ENCODE peak calls at places on chromosomes 12 and 14, in seven cellular contexts. One of them, this sample, is unnamed.

GRCh38 chr12:108305520-108305919 is 33.6 kb downstream of the CMKLR1 start:
- DNase-seq in adrenal gland: peak; percentile 75
- DNase-seq in brain microvascular endothelial cell: peak; percentile 87
- DNase-seq in CD4-positive, alpha-beta memory T cell: no peak
- DNase-seq in Caco-2: no peak
- DNase-seq in GM23338: no peak
- DNase-seq in Panc1: no peak
- DNase-seq in this sample: peak; percentile 8

GRCh38 chr14:33081259-33081658 is 142.6 kb downstream of the NPAS3 start:
- DNase-seq in Caco-2: no peak
- DNase-seq in brain microvascular endothelial cell: no peak
- DNase-seq in adrenal gland: no peak
- DNase-seq in GM23338: no peak
- DNase-seq in CD4-positive, alpha-beta memory T cell: no peak
- DNase-seq in Panc1: no peak
- DNase-seq in this sample: no peak

GRCh38 chr12:1611775-1612174 is 17.3 kb upstream of the WNT5B start:
- DNase-seq in Caco-2: no peak
- DNase-seq in brain microvascular endothelial cell: peak; percentile 75
- DNase-seq in adrenal gland: no peak
- DNase-seq in Panc1: no peak
- DNase-seq in CD4-positive, alpha-beta memory T cell: no peak
- DNase-seq in GM23338: no peak
- DNase-seq in this sample: peak; percentile 94

GRCh38 chr12:127130506-127131100 is 1136.4 kb upstream of the TMEM132C start:
- DNase-seq in Caco-2: no peak
- DNase-seq in Panc1: no peak
- DNase-seq in brain microvascular endothelial cell: no peak
- DNase-seq in adrenal gland: no peak
- DNase-seq in CD4-positive, alpha-beta memory T cell: no peak
- DNase-seq in GM23338: no peak
- DNase-seq in this sample: no peak

GRCh38 chr14:50801706-50802105 is 29.3 kb downstream of the NIN start:
- DNase-seq in Panc1: no peak
- DNase-seq in GM23338: no peak
- DNase-seq in CD4-positive, alpha-beta memory T cell: no peak
- DNase-seq in adrenal gland: no peak
- DNase-seq in brain microvascular endothelial cell: peak; percentile 12
- DNase-seq in Caco-2: no peak
- DNase-seq in this sample: no peak

GRCh38 chr14:105894125-105894977 is 368.0 kb downstream of the TMEM121 start:
- DNase-seq in Panc1: no peak
- DNase-seq in adrenal gland: no peak
- DNase-seq in Caco-2: peak; percentile 18
- DNase-seq in GM23338: no peak
- DNase-seq in CD4-positive, alpha-beta memory T cell: no peak
- DNase-seq in brain microvascular endothelial cell: no peak
- DNase-seq in this sample: no peak

GRCh38 chr12:3646561-3647241 is 106.2 kb downstream of the CRACR2A start:
- DNase-seq in GM23338: no peak
- DNase-seq in adrenal gland: no peak
- DNase-seq in brain microvascular endothelial cell: no peak
- DNase-seq in CD4-positive, alpha-beta memory T cell: no peak
- DNase-seq in Caco-2: no peak
- DNase-seq in Panc1: no peak
- DNase-seq in this sample: peak; percentile 12

GRCh38 chr12:69991683-69992297 is 166.8 kb downstream of the MYRFL start:
- DNase-seq in brain microvascular endothelial cell: no peak
- DNase-seq in adrenal gland: no peak
- DNase-seq in GM23338: no peak
- DNase-seq in Caco-2: no peak
- DNase-seq in CD4-positive, alpha-beta memory T cell: no peak
- DNase-seq in Panc1: no peak
- DNase-seq in this sample: no peak

GRCh38 chr14:103109789-103110415 is 13.4 kb upstream of the TNFAIP2 start:
- DNase-seq in Caco-2: peak; percentile 67
- DNase-seq in GM23338: peak; percentile 78
- DNase-seq in Panc1: no peak
- DNase-seq in CD4-positive, alpha-beta memory T cell: no peak
- DNase-seq in adrenal gland: peak; percentile 51
- DNase-seq in brain microvascular endothelial cell: peak; percentile 54
- DNase-seq in this sample: peak; percentile 77

GRCh38 chr14:101473795-101474562 is 87.3 kb upstream of the DIO3 start:
- DNase-seq in CD4-positive, alpha-beta memory T cell: no peak
- DNase-seq in GM23338: no peak
- DNase-seq in Panc1: no peak
- DNase-seq in brain microvascular endothelial cell: no peak
- DNase-seq in adrenal gland: no peak
- DNase-seq in Caco-2: no peak
- DNase-seq in this sample: no peak

GRCh38 chr14:93206793-93207467 is at the start of the genes GON7 and UBR7:
- DNase-seq in CD4-positive, alpha-beta memory T cell: peak; percentile 91
- DNase-seq in adrenal gland: peak; percentile 96
- DNase-seq in Panc1: peak; percentile 84
- DNase-seq in GM23338: peak; percentile 99
- DNase-seq in brain microvascular endothelial cell: peak; percentile 97
- DNase-seq in Caco-2: peak; percentile 96
- DNase-seq in this sample: peak; percentile 97

GRCh38 chr12:124917135-124917840 is 2.8 kb upstream of the UBC start:
- DNase-seq in CD4-positive, alpha-beta memory T cell: peak; percentile 98
- DNase-seq in adrenal gland: peak; percentile 99
- DNase-seq in Panc1: no peak
- DNase-seq in Caco-2: peak; percentile 99
- DNase-seq in brain microvascular endothelial cell: peak; percentile 99
- DNase-seq in GM23338: peak; percentile 99
- DNase-seq in this sample: peak; percentile 97

GRCh38 chr12:89349814-89350213 is 2.5 kb downstream of the DUSP6 start:
- DNase-seq in Panc1: no peak
- DNase-seq in Caco-2: no peak
- DNase-seq in adrenal gland: peak; percentile 35
- DNase-seq in brain microvascular endothelial cell: peak; percentile 55
- DNase-seq in GM23338: peak; percentile 91
- DNase-seq in CD4-positive, alpha-beta memory T cell: no peak
- DNase-seq in this sample: no peak

GRCh38 chr12:104713444-104713843 is 244.6 kb downstream of the SLC41A2 start:
- DNase-seq in Panc1: no peak
- DNase-seq in Caco-2: no peak
- DNase-seq in CD4-positive, alpha-beta memory T cell: no peak
- DNase-seq in adrenal gland: no peak
- DNase-seq in GM23338: peak; percentile 23
- DNase-seq in brain microvascular endothelial cell: no peak
- DNase-seq in this sample: no peak

GRCh38 chr12:96237465-96238077 is 43.4 kb downstream of the ELK3 start:
- DNase-seq in CD4-positive, alpha-beta memory T cell: peak; percentile 86
- DNase-seq in GM23338: no peak
- DNase-seq in brain microvascular endothelial cell: peak; percentile 96
- DNase-seq in Caco-2: no peak
- DNase-seq in adrenal gland: peak; percentile 77
- DNase-seq in Panc1: peak; percentile 13
- DNase-seq in this sample: no peak

GRCh38 chr14:77007339-77007974 is 21.1 kb downstream of the IRF2BPL start:
- DNase-seq in Caco-2: no peak
- DNase-seq in brain microvascular endothelial cell: no peak
- DNase-seq in adrenal gland: no peak
- DNase-seq in Panc1: no peak
- DNase-seq in CD4-positive, alpha-beta memory T cell: no peak
- DNase-seq in GM23338: no peak
- DNase-seq in this sample: no peak

GRCh38 chr12:118853634-118854033 is 127.7 kb upstream of the SRRM4 start:
- DNase-seq in GM23338: peak; percentile 58
- DNase-seq in brain microvascular endothelial cell: no peak
- DNase-seq in adrenal gland: no peak
- DNase-seq in Caco-2: no peak
- DNase-seq in Panc1: no peak
- DNase-seq in CD4-positive, alpha-beta memory T cell: no peak
- DNase-seq in this sample: peak; percentile 21

GRCh38 chr14:55200646-55201045 is 9.3 kb upstream of the DLGAP5 start:
- DNase-seq in Panc1: no peak
- DNase-seq in CD4-positive, alpha-beta memory T cell: no peak
- DNase-seq in adrenal gland: no peak
- DNase-seq in brain microvascular endothelial cell: no peak
- DNase-seq in GM23338: no peak
- DNase-seq in Caco-2: no peak
- DNase-seq in this sample: peak; percentile 23

GRCh38 chr12:88501976-88502938 is 78.0 kb downstream of the KITLG start:
- DNase-seq in Panc1: no peak
- DNase-seq in GM23338: no peak
- DNase-seq in CD4-positive, alpha-beta memory T cell: no peak
- DNase-seq in Caco-2: no peak
- DNase-seq in adrenal gland: no peak
- DNase-seq in brain microvascular endothelial cell: no peak
- DNase-seq in this sample: peak; percentile 61

GRCh38 chr12:105670664-105671063 is 340.2 kb downstream of the C12orf75 start:
- DNase-seq in adrenal gland: no peak
- DNase-seq in brain microvascular endothelial cell: no peak
- DNase-seq in GM23338: no peak
- DNase-seq in Panc1: no peak
- DNase-seq in Caco-2: no peak
- DNase-seq in CD4-positive, alpha-beta memory T cell: no peak
- DNase-seq in this sample: no peak

GRCh38 chr14:100263141-100263540 is 24.2 kb downstream of the YY1 start:
- DNase-seq in Panc1: no peak
- DNase-seq in adrenal gland: no peak
- DNase-seq in GM23338: no peak
- DNase-seq in CD4-positive, alpha-beta memory T cell: no peak
- DNase-seq in brain microvascular endothelial cell: no peak
- DNase-seq in Caco-2: no peak
- DNase-seq in this sample: no peak

GRCh38 chr14:67421356-67422224 is 9.6 kb upstream of the PLEK2 start:
- DNase-seq in brain microvascular endothelial cell: no peak
- DNase-seq in GM23338: no peak
- DNase-seq in Caco-2: no peak
- DNase-seq in Panc1: no peak
- DNase-seq in CD4-positive, alpha-beta memory T cell: no peak
- DNase-seq in adrenal gland: no peak
- DNase-seq in this sample: no peak

GRCh38 chr12:14410177-14410576 is 44.7 kb downstream of the ATF7IP start:
- DNase-seq in CD4-positive, alpha-beta memory T cell: no peak
- DNase-seq in GM23338: no peak
- DNase-seq in Caco-2: no peak
- DNase-seq in Panc1: no peak
- DNase-seq in brain microvascular endothelial cell: peak; percentile 69
- DNase-seq in adrenal gland: no peak
- DNase-seq in this sample: no peak

GRCh38 chr12:117013726-117014125 is 85.5 kb downstream of the TESC start:
- DNase-seq in brain microvascular endothelial cell: no peak
- DNase-seq in GM23338: no peak
- DNase-seq in Caco-2: no peak
- DNase-seq in Panc1: no peak
- DNase-seq in CD4-positive, alpha-beta memory T cell: no peak
- DNase-seq in adrenal gland: no peak
- DNase-seq in this sample: no peak

GRCh38 chr12:53927220-53928029 is 11.2 kb upstream of the HOXC13 start:
- DNase-seq in Panc1: no peak
- DNase-seq in GM23338: peak; percentile 55
- DNase-seq in brain microvascular endothelial cell: no peak
- DNase-seq in Caco-2: no peak
- DNase-seq in adrenal gland: no peak
- DNase-seq in CD4-positive, alpha-beta memory T cell: no peak
- DNase-seq in this sample: no peak
- H3K27me3 ChIP-seq in Panc1: no peaks in the 10 kb centered on the region
- H3K27me3 ChIP-seq in GM23338: peaks cover 100% of the 10 kb centered on the region
- H3K27me3 ChIP-seq in brain microvascular endothelial cell: peaks cover 79% of the 10 kb centered on the region
- H3K27me3 ChIP-seq in Caco-2: no peaks in the 10 kb centered on the region
- H3K27me3 ChIP-seq in adrenal gland: peaks cover 96% of the 10 kb centered on the region
- H3K27me3 ChIP-seq in CD4-positive, alpha-beta memory T cell: peaks cover 79% of the 10 kb centered on the region
- H3K27me3 ChIP-seq in this sample: peaks cover 100% of the 10 kb centered on the region

GRCh38 chr12:113480336-113480688 is 8.6 kb upstream of the LHX5 start:
- DNase-seq in GM23338: no peak
- DNase-seq in Caco-2: no peak
- DNase-seq in adrenal gland: no peak
- DNase-seq in CD4-positive, alpha-beta memory T cell: no peak
- DNase-seq in Panc1: no peak
- DNase-seq in brain microvascular endothelial cell: no peak
- DNase-seq in this sample: no peak
- H3K27me3 ChIP-seq in GM23338: peaks cover 88% of the 10 kb centered on the region
- H3K27me3 ChIP-seq in Caco-2: no peaks in the 10 kb centered on the region
- H3K27me3 ChIP-seq in adrenal gland: peaks cover 76% of the 10 kb centered on the region
- H3K27me3 ChIP-seq in CD4-positive, alpha-beta memory T cell: peaks cover 41% of the 10 kb centered on the region
- H3K27me3 ChIP-seq in Panc1: peaks cover 53% of the 10 kb centered on the region
- H3K27me3 ChIP-seq in brain microvascular endothelial cell: peaks cover 54% of the 10 kb centered on the region
- H3K27me3 ChIP-seq in this sample: peaks cover 100% of the 10 kb centered on the region

DNA sequence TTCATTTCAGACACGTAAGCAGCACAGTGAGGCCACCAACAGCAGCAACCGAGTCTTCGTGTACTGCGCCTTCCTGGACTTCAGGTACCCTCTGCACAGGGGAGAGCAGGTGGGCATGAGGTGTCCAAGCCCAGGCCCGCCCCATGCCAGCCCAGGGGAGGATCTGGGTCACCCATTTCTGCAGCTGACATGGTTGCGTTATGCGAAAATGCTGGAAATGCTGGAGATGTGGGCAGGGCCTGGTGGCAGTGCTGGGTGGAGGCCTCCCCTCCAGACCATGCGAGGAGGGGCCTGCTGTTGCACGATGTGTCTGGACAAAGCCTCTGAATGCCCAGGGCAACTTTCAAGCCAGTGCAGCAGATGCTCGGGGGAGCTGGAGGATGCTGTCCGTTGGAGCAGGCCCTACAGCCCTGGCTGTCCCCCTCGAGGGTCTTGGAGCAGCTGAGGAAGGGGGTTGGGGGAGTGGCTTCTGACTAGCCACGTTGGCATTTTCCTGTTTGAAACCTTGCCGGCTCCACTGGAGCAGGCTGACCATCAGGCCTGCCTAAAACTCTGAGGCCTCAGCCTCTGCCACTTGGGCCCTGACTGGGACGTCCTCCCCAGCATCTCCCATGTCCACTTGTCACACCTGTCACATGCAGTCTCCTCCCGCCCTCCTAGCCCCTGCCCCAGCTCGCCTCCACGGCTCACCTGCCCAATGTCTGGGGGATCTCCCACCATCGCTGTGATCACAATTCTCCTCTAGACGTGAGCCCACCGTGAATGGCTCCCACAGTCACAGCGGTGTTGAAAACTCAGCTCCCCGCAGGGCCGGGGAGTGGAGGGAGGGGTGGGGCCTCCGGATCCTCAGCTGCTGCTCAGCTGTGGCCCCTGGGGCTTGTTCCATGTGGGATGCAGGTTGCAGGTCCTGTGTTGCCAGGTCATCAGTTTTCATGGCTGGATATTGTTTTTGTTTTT is 123.4 kb downstream of the ADGRD1 start:
- DNase-seq in adrenal gland: no peak
- DNase-seq in Panc1: no peak
- DNase-seq in brain microvascular endothelial cell: no peak
- DNase-seq in Caco-2: no peak
- DNase-seq in GM23338: no peak
- DNase-seq in CD4-positive, alpha-beta memory T cell: no peak
- DNase-seq in this sample: no peak
- H3K27me3 ChIP-seq in adrenal gland: no peaks in the 10 kb centered on the region
- H3K27me3 ChIP-seq in Panc1: peaks cover 6% of the 10 kb centered on the region
- H3K27me3 ChIP-seq in brain microvascular endothelial cell: no peaks in the 10 kb centered on the region
- H3K27me3 ChIP-seq in Caco-2: no peaks in the 10 kb centered on the region
- H3K27me3 ChIP-seq in GM23338: no peaks in the 10 kb centered on the region
- H3K27me3 ChIP-seq in CD4-positive, alpha-beta memory T cell: no peaks in the 10 kb centered on the region
- H3K27me3 ChIP-seq in this sample: no peaks in the 10 kb centered on the region

DNA sequence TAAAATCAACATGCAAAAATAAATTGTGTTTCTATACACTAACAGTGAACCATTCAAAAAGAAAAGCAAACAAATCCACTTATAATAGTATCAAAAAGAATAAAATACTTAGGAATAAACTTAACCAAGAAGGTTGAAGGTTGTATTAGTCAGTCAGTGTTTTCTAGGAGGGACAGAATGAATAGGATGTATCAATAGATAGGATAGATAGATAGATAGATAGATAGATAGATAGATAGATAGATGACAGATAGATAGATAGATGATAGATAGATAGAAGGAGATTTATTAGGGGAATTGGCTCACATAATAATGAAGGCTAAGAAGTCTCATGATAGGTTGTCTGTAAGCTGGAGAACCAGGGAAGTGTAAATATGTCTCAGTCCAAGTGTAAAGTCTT is 37.2 kb upstream of the MON2 start:
- DNase-seq in CD4-positive, alpha-beta memory T cell: no peak
- DNase-seq in Caco-2: no peak
- DNase-seq in Panc1: no peak
- DNase-seq in brain microvascular endothelial cell: no peak
- DNase-seq in GM23338: no peak
- DNase-seq in adrenal gland: no peak
- DNase-seq in this sample: no peak
- H3K27me3 ChIP-seq in CD4-positive, alpha-beta memory T cell: peaks cover 4% of the 10 kb centered on the region
- H3K27me3 ChIP-seq in Caco-2: no peaks in the 10 kb centered on the region
- H3K27me3 ChIP-seq in Panc1: peaks cover 8% of the 10 kb centered on the region
- H3K27me3 ChIP-seq in brain microvascular endothelial cell: no peaks in the 10 kb centered on the region
- H3K27me3 ChIP-seq in GM23338: peaks cover 25% of the 10 kb centered on the region
- H3K27me3 ChIP-seq in adrenal gland: peaks cover 9% of the 10 kb centered on the region
- H3K27me3 ChIP-seq in this sample: peaks cover 39% of the 10 kb centered on the region